ENCODE peak calls at places on chromosomes 2 and 18, in four cellular contexts. V is uterus, P is choroid plexus epithelial cell, H is fibroblast of mammary gland. A is an unnamed sample.

GRCh38 chr2:23788100-23788499 is 138.8 kb downstream of the ATAD2B start:
- DNase-seq in V (no peak), P (no peak), H (no peak), A (no peak)

GRCh38 chr2:99448556-99448955 is 41.3 kb downstream of the REV1 start:
- DNase-seq in V (no peak), P (peak), H (peak), A (no peak)

GRCh38 chr18:12744103-12744502 is 41.3 kb downstream of the PSMG2 start:
- DNase-seq in V (no peak), P (peak), H (peak), A (no peak)

GRCh38 chr2:149330127-149331022 is at the start of gene LYPD6:
- DNase-seq in V (peak), P (peak), H (peak), A (no peak)

GRCh38 chr2:3627500-3628100 is 30.4 kb upstream of the ALLC start:
- DNase-seq in V (no peak), P (no peak), H (no peak), A (no peak)

GRCh38 chr2:66469219-66469902 is 34.4 kb downstream of the MEIS1 start:
- DNase-seq in V (no peak), P (no peak), H (no peak), A (no peak)

GRCh38 chr2:157898591-157898996 is 22.5 kb upstream of the ACVR1 start:
- DNase-seq in V (peak), P (peak), H (peak), A (no peak)

GRCh38 chr18:44411971-44412370 is 268.7 kb upstream of the SETBP1 start:
- DNase-seq in V (no peak), P (no peak), H (peak), A (no peak)

GRCh38 chr2:61356261-61356957 is 114.5 kb downstream of the USP34 start:
- DNase-seq in V (no peak), P (peak), H (peak), A (no peak)

GRCh38 chr2:199662245-199662644 is 188.7 kb downstream of the FTCDNL1 start:
- DNase-seq in V (no peak), P (no peak), H (no peak), A (no peak)

GRCh38 chr2:171432969-171433762 is 624 bp downstream of the METTL8 start:
- DNase-seq in V (no peak), P (peak), H (peak), A (peak)

GRCh38 chr18:11561293-11561692 is 48.1 kb upstream of the SLC35G4 start:
- DNase-seq in V (no peak), P (no peak), H (no peak), A (no peak)

GRCh38 chr2:86249843-86250402 is 50.7 kb downstream of the MRPL35 start:
- DNase-seq in V (peak), P (no peak), H (peak), A (no peak)

GRCh38 chr2:199929257-199929656 is 18.2 kb downstream of the C2orf69 start:
- DNase-seq in V (no peak), P (no peak), H (no peak), A (no peak)

GRCh38 chr2:129396980-129397599 is 582.4 kb upstream of the RAB6C start:
- DNase-seq in V (no peak), P (peak), H (peak), A (peak)

GRCh38 chr2:11764359-11764758 is 17.9 kb downstream of the LPIN1 start:
- DNase-seq in V (no peak), P (no peak), H (no peak), A (no peak)

GRCh38 chr2:156115338-156115737 is 217.2 kb downstream of the NR4A2 start:
- DNase-seq in V (no peak), P (peak), H (peak), A (no peak)

GRCh38 chr2:9614562-9614961 is 16.2 kb downstream of the YWHAQ start:
- DNase-seq in V (no peak), P (no peak), H (no peak), A (no peak)

GRCh38 chr18:67818432-67818831 is 301.9 kb upstream of the DSEL start:
- DNase-seq in V (no peak), P (no peak), H (no peak), A (no peak)

GRCh38 chr18:42078711-42079110 is 123.7 kb downstream of the PIK3C3 start:
- DNase-seq in V (no peak), P (peak), H (peak), A (no peak)

GRCh38 chr2:10014418-10015190 is 28.7 kb upstream of the KLF11 start:
- DNase-seq in V (no peak), P (no peak), H (no peak), A (no peak)

GRCh38 chr18:31791817-31792579 is 31.3 kb upstream of the SLC25A52 start:
- DNase-seq in V (no peak), P (no peak), H (no peak), A (no peak)

GRCh38 chr2:68216454-68217310 is 35.6 kb downstream of the PPP3R1 start:
- DNase-seq in V (peak), P (no peak), H (peak), A (no peak)

GRCh38 chr2:80256396-80257167 is 48.0 kb downstream of the LRRTM1 start:
- DNase-seq in V (no peak), P (no peak), H (peak), A (no peak)

GRCh38 chr2:26340831-26341230 is 5.1 kb upstream of the SELENOI start:
- DNase-seq in V (no peak), P (no peak), H (no peak), A (no peak)

GRCh38 chr2:196238836-196239380 is 67.5 kb upstream of the STK17B start:
- DNase-seq in V (no peak), P (no peak), H (no peak), A (no peak)

GRCh38 chr18:2967357-2967756 is 45.6 kb downstream of the LPIN2 start:
- DNase-seq in V (no peak), P (no peak), H (no peak), A (no peak)
- H3K4me3 ChIP-seq in V (no peak), P (no peak), H (no peak), A (no peak)

GRCh38 chr2:239824866-239825704 is 200.1 kb downstream of the NDUFA10 start:
- DNase-seq in V (peak), P (no peak), H (no peak), A (peak)
- TF ChIP-seq CTCF in V (no peak), P (no peak), H (peak), A (no peak)

GRCh38 chr2:219520079-219520478 is 5.8 kb downstream of the ASIC4 start:
- DNase-seq in V (no peak), P (no peak), H (no peak), A (no peak)

GRCh38 chr2:219521066-219521880 is 7.0 kb downstream of the ASIC4 start:
- DNase-seq in V (peak), P (peak), H (peak), A (no peak)

GRCh38 chr2:219519526-219519916 is 5.2 kb downstream of the ASIC4 start:
- DNase-seq in V (no peak), P (no peak), H (no peak), A (no peak)

GRCh38 chr2:219515874-219516629 is 1.8 kb downstream of the ASIC4 start:
- DNase-seq in V (no peak), P (no peak), H (no peak), A (no peak)

GRCh38 chr2:219517954-219518778 is 3.9 kb downstream of the ASIC4 start:
- DNase-seq in V (no peak), P (no peak), H (no peak), A (no peak)
- H3K4me3 ChIP-seq in V (no peak), P (no peak), H (no peak), A (no peak)

DNA sequence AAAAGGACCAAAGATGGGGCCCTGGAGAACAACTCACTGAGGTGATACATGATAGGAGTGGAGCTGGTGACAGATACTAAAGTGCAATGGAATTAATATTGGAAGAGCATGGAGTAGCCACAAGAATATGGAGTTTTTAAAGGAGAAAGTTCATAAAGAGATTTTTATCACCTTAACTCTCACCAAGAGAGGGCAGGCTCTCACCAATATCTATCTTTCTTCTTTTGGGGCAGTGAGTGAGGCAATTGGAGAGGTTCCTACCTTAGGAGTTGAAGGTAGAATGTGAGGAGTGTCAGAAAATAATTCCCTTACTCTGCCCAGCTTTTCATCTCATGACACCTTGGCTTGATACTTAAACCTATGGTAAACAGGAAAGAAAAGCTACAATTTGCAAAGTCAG is 233.7 kb upstream of the CWC22 start:
- DNase-seq in V (no peak), P (peak), H (peak), A (no peak)
- TF ChIP-seq CTCF in V (no peak), P (peak), H (peak), A (no peak)

GRCh38 chr2:105739944-105740734 is 4.6 kb upstream of the NCK2 start:
- DNase-seq in V (no peak), P (no peak), H (no peak), A (no peak)

GRCh38 chr2:105739408-105739807 is 5.3 kb upstream of the NCK2 start:
- DNase-seq in V (no peak), P (no peak), H (no peak), A (no peak)

GRCh38 chr2:105737980-105738657 is 6.6 kb upstream of the NCK2 start:
- DNase-seq in V (no peak), P (no peak), H (no peak), A (no peak)

GRCh38 chr2:105736145-105736544 is 8.6 kb upstream of the NCK2 start:
- DNase-seq in V (no peak), P (no peak), H (no peak), A (no peak)

GRCh38 chr2:105738658-105739051 is 6.1 kb upstream of the NCK2 start:
- DNase-seq in V (no peak), P (no peak), H (no peak), A (no peak)
- H3K4me3 ChIP-seq in V (no peak), P (no peak), H (no peak), A (no peak)

GRCh38 chr2:139946690-139947089 is 1166.5 kb upstream of the NXPH2 start:
- DNase-seq in V (no peak), P (no peak), H (no peak), A (no peak)
- TF ChIP-seq CTCF in V (no peak), P (peak), H (no peak), A (no peak)

GRCh38 chr2:54237428-54237827 is 18.6 kb downstream of the TSPYL6 start:
- DNase-seq in V (no peak), P (no peak), H (no peak), A (no peak)

GRCh38 chr2:54239427-54239826 is 16.6 kb downstream of the TSPYL6 start:
- DNase-seq in V (no peak), P (peak), H (peak), A (no peak)

GRCh38 chr2:54240515-54241219 is 15.4 kb downstream of the TSPYL6 start:
- DNase-seq in V (no peak), P (peak), H (peak), A (no peak)
- H3K4me3 ChIP-seq in V (no peak), P (no peak), H (no peak), A (no peak)

GRCh38 chr18:5588529-5588928 is 44.7 kb upstream of the EPB41L3 start:
- DNase-seq in V (no peak), P (no peak), H (no peak), A (no peak)
- TF ChIP-seq CTCF in V (no peak), P (no peak), H (no peak), A (no peak)

GRCh38 chr2:239002960-239003932 is 155.4 kb downstream of the TWIST2 start:
- DNase-seq in V (peak), P (peak), H (peak), A (peak)
- H3K4me3 ChIP-seq in V (peak), P (no peak), H (peak), A (no peak)

A was measured in lower leg skin.